ENCODE peak calls at places on chromosomes 7 and 10, in six cellular contexts. Z is skeletal muscle cell, P is brain microvascular endothelial cell, L is T-cell, T is A172, Q is T-helper 1 cell. C is an unnamed sample.

GRCh38 chr10:85508159-85508558 is 858.4 kb downstream of the GRID1 start:
- DNase-seq in Z (peak), P (no peak), L (no peak), T (no peak), Q (no peak), C (no peak)

GRCh38 chr10:13808556-13809391 is 222.0 kb downstream of the PRPF18 start:
- DNase-seq in Z (no peak), P (no peak), L (no peak), T (peak), Q (no peak), C (no peak)

GRCh38 chr7:30842542-30843451 is 68.9 kb upstream of the AQP1 start:
- DNase-seq in Z (no peak), P (no peak), L (no peak), T (no peak), Q (no peak), C (no peak)

GRCh38 chr10:112115781-112116385 is 67.7 kb downstream of the GPAM start:
- DNase-seq in Z (no peak), P (peak), L (peak), T (peak), Q (no peak), C (no peak)

GRCh38 chr10:28479366-28479765 is 53.6 kb upstream of the WAC start:
- DNase-seq in Z (no peak), P (no peak), L (no peak), T (no peak), Q (no peak), C (no peak)

GRCh38 chr10:51699475-51700227 is at the start of gene CSTF2T:
- DNase-seq in Z (peak), P (peak), L (peak), T (peak), Q (peak), C (peak)

GRCh38 chr10:56116684-56117083 is 244.4 kb downstream of the ZWINT start:
- DNase-seq in Z (no peak), P (no peak), L (no peak), T (peak), Q (no peak), C (no peak)

GRCh38 chr10:33807527-33808377 is 473.3 kb upstream of the NRP1 start:
- DNase-seq in Z (no peak), P (no peak), L (no peak), T (no peak), Q (no peak), C (no peak)

GRCh38 chr10:16519908-16520861 is 1.5 kb downstream of the C1QL3 start:
- DNase-seq in Z (no peak), P (no peak), L (no peak), T (no peak), Q (no peak), C (peak)